ENCODE peak calls at places on chromosomes 2 and 18, in six cellular contexts. I is K562, R is A549, J is HepG2, S is GM12878, Z is endothelial cell of umbilical vein. N is an unnamed sample.

GRCh38 chr2:191626497-191627151 is 51.3 kb upstream of the NABP1 start:
- DNase-seq in S (no peak), R (no peak), J (no peak), I (no peak), Z (no peak), N (no peak)

GRCh38 chr2:228827056-228827455 is 444.0 kb downstream of the PID1 start:
- DNase-seq in J (no peak), Z (no peak), R (no peak), S (no peak), I (no peak), N (no peak)

GRCh38 chr2:119369845-119370244 is 3.1 kb downstream of the DBI start:
- DNase-seq in S (no peak), Z (no peak), I (no peak), R (no peak), J (no peak), N (no peak)

GRCh38 chr2:222663448-222663847 is 7.6 kb upstream of the FARSB start:
- DNase-seq in Z (no peak), R (no peak), S (no peak), J (no peak), I (no peak), N (no peak)

GRCh38 chr2:59288771-59289170 is 1047.6 kb upstream of the FANCL start:
- DNase-seq in J (no peak), Z (no peak), I (no peak), R (no peak), S (no peak), N (no peak)

GRCh38 chr2:216903470-216903869 is 43.6 kb upstream of the TNP1 start:
- DNase-seq in J (no peak), S (no peak), I (no peak), R (no peak), Z (no peak), N (no peak)

GRCh38 chr18:58013241-58014211 is 30.5 kb upstream of the NEDD4L start:
- DNase-seq in Z (no peak), I (no peak), R (peak), J (peak), S (no peak), N (no peak)

GRCh38 chr2:9417725-9418124 is 5.6 kb downstream of the ITGB1BP1 start:
- DNase-seq in I (no peak), R (no peak), J (no peak), S (no peak), Z (peak), N (no peak)

GRCh38 chr2:110095994-110096633 is 19.5 kb downstream of the MALL start:
- DNase-seq in Z (no peak), R (no peak), J (no peak), S (no peak), I (no peak), N (no peak)

GRCh38 chr2:57720728-57721627 is 325.6 kb upstream of the VRK2 start:
- DNase-seq in I (peak), Z (peak), R (peak), J (peak), S (peak), N (peak)

GRCh38 chr2:162073776-162074578 is at the start of gene DPP4:
- DNase-seq in R (peak), I (no peak), J (peak), S (no peak), Z (peak), N (peak)

GRCh38 chr2:28163627-28164279 is 228.9 kb upstream of the FOSL2 start:
- DNase-seq in Z (no peak), S (no peak), R (no peak), J (no peak), I (no peak), N (no peak)

GRCh38 chr2:237192881-237193280 is 107.2 kb downstream of the COPS8 start:
- DNase-seq in J (no peak), I (no peak), S (no peak), Z (no peak), R (no peak), N (no peak)

GRCh38 chr2:237193436-237193835 is 107.7 kb downstream of the COPS8 start:
- DNase-seq in I (no peak), S (no peak), R (no peak), J (no peak), Z (no peak), N (no peak)

GRCh38 chr2:237195396-237196119 is 109.9 kb downstream of the COPS8 start:
- DNase-seq in Z (no peak), I (no peak), S (no peak), R (no peak), J (no peak), N (no peak)

GRCh38 chr2:237194906-237195305 is 109.2 kb downstream of the COPS8 start:
- DNase-seq in Z (no peak), J (no peak), R (no peak), S (no peak), I (no peak), N (no peak)

DNA sequence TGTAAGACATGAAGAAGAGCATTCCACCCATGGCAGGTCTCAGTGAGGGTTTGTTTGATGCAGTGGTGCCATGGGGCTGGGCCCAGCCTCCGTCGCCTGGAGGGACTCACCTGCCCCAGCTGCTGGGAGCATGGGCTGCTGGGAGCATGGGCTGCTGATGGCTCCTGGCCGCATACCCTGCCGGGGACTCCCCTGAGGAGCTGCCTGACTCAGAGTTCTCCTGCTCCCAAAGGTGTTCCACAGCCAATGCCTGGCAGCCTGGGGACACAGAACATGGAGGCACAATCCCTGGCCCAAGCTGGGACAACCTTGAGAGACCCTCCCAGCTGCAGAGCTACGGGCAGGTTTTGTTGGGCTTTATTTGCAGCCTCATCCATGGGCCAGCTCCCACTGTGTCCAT is 108.4 kb downstream of the COPS8 start:
- DNase-seq in S (no peak), J (no peak), I (no peak), R (no peak), Z (no peak), N (no peak)
- TF ChIP-seq MYC in S (no peak), J (no peak), I (no peak), R (no peak), Z (no peak), N (no peak)

GRCh38 chr2:120767486-120768005 is 31.9 kb downstream of the GLI2 start:
- DNase-seq in Z (no peak), R (no peak), I (no peak), S (no peak), J (no peak), N (no peak)
- TF ChIP-seq POLR2A in Z (no peak), R (no peak), I (no peak), S (no peak), J (no peak), N (no peak)

GRCh38 chr2:76953733-76954347 is 568.3 kb downstream of the LRRTM4 start:
- DNase-seq in I (peak), S (peak), J (peak), Z (peak), R (no peak), N (peak)
- TF ChIP-seq MAX in I (no peak), S (no peak), J (peak), Z (no peak), R (no peak), N (no peak)

GRCh38 chr2:170155723-170156253 is 22.2 kb upstream of the MYO3B start:
- DNase-seq in S (no peak), J (no peak), I (no peak), R (no peak), Z (no peak), N (no peak)

GRCh38 chr2:170155022-170155722 is 22.8 kb upstream of the MYO3B start:
- DNase-seq in I (peak), R (no peak), S (no peak), J (no peak), Z (peak), N (no peak)

GRCh38 chr2:170156592-170156991 is 21.4 kb upstream of the MYO3B start:
- DNase-seq in Z (no peak), I (no peak), S (no peak), J (no peak), R (no peak), N (no peak)

GRCh38 chr2:170159060-170159459 is 18.9 kb upstream of the MYO3B start:
- DNase-seq in S (no peak), I (no peak), Z (no peak), J (no peak), R (no peak), N (no peak)

GRCh38 chr2:170157025-170157684 is 20.8 kb upstream of the MYO3B start:
- DNase-seq in S (no peak), Z (peak), I (no peak), R (peak), J (peak), N (no peak)
- TF ChIP-seq MYC in S (no peak), Z (no peak), I (no peak), R (no peak), J (no peak), N (no peak)

DNA sequence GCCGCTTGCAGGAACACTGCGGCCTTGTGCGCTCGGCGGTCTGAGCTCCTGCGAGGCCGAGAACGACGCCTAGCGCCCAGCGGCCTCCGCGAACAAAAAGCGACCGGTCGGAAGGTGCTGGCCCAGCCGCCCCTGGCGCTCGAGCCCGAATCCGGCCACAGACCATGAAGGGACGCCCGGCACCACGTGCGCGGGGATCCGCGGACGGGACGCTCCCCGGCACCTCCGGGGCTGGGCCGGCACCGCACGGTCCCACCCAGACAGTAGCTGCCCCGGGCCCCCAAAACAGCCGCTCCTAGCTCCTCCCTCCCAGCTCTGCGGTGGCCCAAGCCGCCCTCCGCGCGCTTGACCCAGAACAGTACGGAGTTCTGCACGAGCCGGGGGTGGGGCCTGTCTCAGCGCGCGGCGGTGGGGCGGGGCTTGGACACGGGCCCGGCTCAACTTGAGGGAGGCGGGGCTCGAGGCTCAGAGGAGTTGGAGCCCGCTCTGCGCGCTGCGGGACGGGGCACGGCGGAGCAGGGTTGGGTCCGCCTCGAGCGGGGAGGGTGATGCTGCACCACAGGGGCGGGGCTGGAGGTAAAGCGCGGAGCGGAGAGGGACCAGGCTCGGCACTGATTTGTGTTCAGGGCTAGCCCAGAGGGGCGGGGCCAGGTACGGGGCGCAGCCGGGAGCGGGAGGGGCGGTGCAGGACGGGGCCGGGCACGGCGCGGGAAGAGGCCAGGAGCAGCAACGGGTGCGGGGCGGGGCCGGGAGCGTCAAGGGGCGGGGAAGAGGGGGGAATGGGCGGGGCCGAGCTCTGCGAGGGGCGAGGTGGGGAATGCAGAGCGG is 538 bp upstream of the IMPA2 start:
- DNase-seq in Z (peak), R (peak), I (peak), S (peak), J (peak), N (peak)
- TF ChIP-seq POLR2A in Z (peak), R (peak), I (peak), S (peak), J (peak), N (peak)

GRCh38 chr2:232761301-232761907 is 15.0 kb downstream of the KCNJ13 start:
- DNase-seq in S (no peak), J (peak), R (peak), Z (peak), I (peak), N (peak)
- TF ChIP-seq MAX in S (no peak), J (no peak), R (no peak), Z (no peak), I (no peak), N (no peak)

GRCh38 chr2:198928026-198928425 is 529.7 kb downstream of the SATB2 start:
- DNase-seq in J (no peak), S (no peak), I (no peak), R (no peak), Z (no peak), N (no peak)

GRCh38 chr2:198930170-198930569 is 527.6 kb downstream of the SATB2 start:
- DNase-seq in J (no peak), R (no peak), I (no peak), S (no peak), Z (no peak), N (peak)
- TF ChIP-seq MYC in J (no peak), R (no peak), I (no peak), S (no peak), Z (no peak), N (no peak)